ENCODE peak calls at places on chromosome 14, in four cellular contexts. X, I, V and L are unnamed samples.

GRCh38 chr14:32567543-32568384 is 238.7 kb downstream of the AKAP6 start:
- DNase-seq in X (no peak), I (peak; percentile 18), V (no peak), L (no peak)

GRCh38 chr14:22008098-22008412 is 334.4 kb upstream of the OR4E1 start:
- DNase-seq in X (no peak), I (no peak), V (no peak), L (no peak)

GRCh38 chr14:75188520-75189267 is 12.3 kb upstream of the TMED10 start:
- DNase-seq in X (no peak), I (no peak), V (no peak), L (no peak)

GRCh38 chr14:94217116-94217515 is 43.0 kb downstream of the PPP4R4 start:
- DNase-seq in X (no peak), I (no peak), V (no peak), L (no peak)

GRCh38 chr14:74578479-74578878 is 33.6 kb downstream of the LTBP2 start:
- DNase-seq in X (no peak), I (no peak), V (no peak), L (no peak)

GRCh38 chr14:22691171-22691570 is 47.0 kb upstream of the OR6J1 start:
- DNase-seq in X (peak; percentile 24), I (peak; percentile 3), V (no peak), L (no peak)

GRCh38 chr14:94646481-94646880 is 34.3 kb downstream of the SERPINA3 start:
- DNase-seq in X (peak; percentile 56), I (peak; percentile 29), V (no peak), L (no peak)

GRCh38 chr14:99257122-99257672 is 14.8 kb downstream of the BCL11B start:
- DNase-seq in X (no peak), I (no peak), V (no peak), L (no peak)

GRCh38 chr14:69660344-69661193 is 49.2 kb downstream of the SUSD6 start:
- DNase-seq in X (no peak), I (no peak), V (no peak), L (no peak)

GRCh38 chr14:104092931-104093365 is 7.4 kb downstream of the ASPG start:
- DNase-seq in X (no peak), I (no peak), V (peak; percentile 42), L (no peak)

GRCh38 chr14:30855345-30856037 is 18.9 kb upstream of the COCH start:
- DNase-seq in X (no peak), I (no peak), V (no peak), L (no peak)

GRCh38 chr14:75286313-75286712 is 7.7 kb downstream of the FOS start:
- DNase-seq in X (no peak), I (no peak), V (no peak), L (no peak)

GRCh38 chr14:78697341-78697740 is 527.2 kb downstream of the NRXN3 start:
- DNase-seq in X (peak; percentile 24), I (peak; percentile 46), V (no peak), L (peak; percentile 38)

GRCh38 chr14:30569903-30570226 is 10.9 kb downstream of the G2E3 start:
- DNase-seq in X (no peak), I (no peak), V (no peak), L (no peak)

GRCh38 chr14:72518809-72519377 is 375.0 kb downstream of the DPF3 start:
- DNase-seq in X (no peak), I (no peak), V (no peak), L (no peak)

GRCh38 chr14:58977366-58977765 is 211.1 kb upstream of the DAAM1 start:
- DNase-seq in X (no peak), I (no peak), V (no peak), L (no peak)

GRCh38 chr14:74840603-74841030 is 35.3 kb downstream of the PROX2 start:
- DNase-seq in X (no peak), I (no peak), V (no peak), L (no peak)

GRCh38 chr14:68785817-68786490 is 6.9 kb downstream of the ZFP36L1 start:
- DNase-seq in X (no peak), I (peak; percentile 84), V (no peak), L (no peak)

GRCh38 chr14:35779368-35779767 is 29.7 kb downstream of the RALGAPA1 start:
- DNase-seq in X (no peak), I (no peak), V (no peak), L (no peak)

GRCh38 chr14:83607682-83608081 is 1922.3 kb upstream of the FLRT2 start:
- DNase-seq in X (no peak), I (no peak), V (no peak), L (no peak)

GRCh38 chr14:64465856-64466554 is 706 bp downstream of the AKAP5 start:
- DNase-seq in X (peak; percentile 37), I (peak; percentile 26), V (no peak), L (no peak)

GRCh38 chr14:30298266-30298795 is 260.6 kb upstream of the G2E3 start:
- DNase-seq in X (no peak), I (peak; percentile 65), V (no peak), L (no peak)

GRCh38 chr14:30906752-30907658 is 32.6 kb downstream of the COCH start:
- DNase-seq in X (no peak), I (peak; percentile 65), V (no peak), L (no peak)

GRCh38 chr14:61391119-61391518 is 69.7 kb downstream of the PRKCH start:
- DNase-seq in X (peak; percentile 12), I (no peak), V (no peak), L (no peak)
- H3K4me3 ChIP-seq in X (no peak overlapping the region), I (no peak overlapping the region), V (no peak overlapping the region), L (no peak overlapping the region)

DNA sequence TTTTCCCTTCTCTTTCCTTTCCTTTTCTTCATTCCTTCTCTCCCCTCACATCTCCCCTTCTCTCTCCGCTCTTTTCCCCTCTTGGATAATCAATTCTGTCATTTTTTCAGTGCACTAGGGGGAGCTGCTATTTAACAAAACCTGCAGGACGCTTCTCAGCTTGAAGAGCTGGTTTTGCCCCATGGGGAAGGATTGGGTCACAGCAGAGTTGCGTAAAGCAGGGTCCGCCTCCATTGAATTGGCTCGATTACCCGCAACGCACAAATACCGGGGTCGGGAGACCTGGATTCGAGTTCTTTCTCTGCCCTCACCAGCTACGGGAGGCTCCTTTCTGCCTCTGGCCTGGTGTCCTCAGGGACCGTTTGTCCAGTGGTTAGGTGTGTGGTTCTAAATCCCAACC is 42.1 kb upstream of the CHGA start:
- DNase-seq in X (no peak), I (peak; percentile 72), V (peak; percentile 48), L (no peak)
- H3K4me3 ChIP-seq in X (no peak overlapping the region), I (no peak overlapping the region), V (no peak overlapping the region), L (no peak overlapping the region)

DNA sequence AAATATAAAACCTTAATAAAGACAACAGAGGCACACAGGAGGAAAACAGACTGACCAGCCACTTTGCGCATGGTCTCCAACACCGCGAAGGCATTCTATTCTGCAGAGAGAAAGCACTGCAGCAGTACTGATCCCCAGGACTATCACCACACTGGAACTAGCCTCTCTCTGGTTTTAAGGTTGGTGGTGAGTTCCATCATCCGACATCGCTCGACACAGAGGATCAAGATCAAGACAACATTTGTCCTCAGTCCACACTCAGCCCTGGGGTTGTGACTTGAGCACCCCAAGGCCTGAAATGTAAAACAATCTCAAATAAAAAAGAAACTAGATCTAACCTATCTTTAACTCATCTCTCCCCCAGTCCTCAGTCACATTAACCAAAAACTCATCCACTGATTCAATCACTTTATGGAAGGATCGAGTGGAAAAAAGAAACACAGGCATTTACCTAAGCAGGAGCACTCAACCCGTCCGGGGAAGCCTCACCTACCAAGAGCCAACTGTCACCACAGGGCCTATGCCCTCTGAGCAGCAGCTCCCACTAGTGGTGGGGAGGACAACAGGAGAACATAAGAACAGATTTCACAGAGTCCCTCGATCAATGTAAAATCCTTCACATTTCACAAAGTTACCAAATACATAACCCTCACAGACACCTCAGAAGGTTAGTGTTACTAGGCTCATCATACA is 17.7 kb downstream of the STXBP6 start:
- DNase-seq in X (no peak), I (no peak), V (no peak), L (no peak)
- H3K4me3 ChIP-seq in X (no peak overlapping the region), I (no peak overlapping the region), V (no peak overlapping the region), L (no peak overlapping the region)

GRCh38 chr14:101626331-101626730 is 65.0 kb downstream of the DIO3 start:
- DNase-seq in X (no peak), I (no peak), V (no peak), L (no peak)

GRCh38 chr14:101627913-101628257 is 66.6 kb downstream of the DIO3 start:
- DNase-seq in X (no peak), I (no peak), V (no peak), L (no peak)

GRCh38 chr14:101628471-101628966 is 67.2 kb downstream of the DIO3 start:
- DNase-seq in X (peak; percentile 24), I (peak; percentile 26), V (peak; percentile 84), L (no peak)

GRCh38 chr14:101630056-101630960 is 69.0 kb downstream of the DIO3 start:
- DNase-seq in X (no peak), I (no peak), V (no peak), L (no peak)

DNA sequence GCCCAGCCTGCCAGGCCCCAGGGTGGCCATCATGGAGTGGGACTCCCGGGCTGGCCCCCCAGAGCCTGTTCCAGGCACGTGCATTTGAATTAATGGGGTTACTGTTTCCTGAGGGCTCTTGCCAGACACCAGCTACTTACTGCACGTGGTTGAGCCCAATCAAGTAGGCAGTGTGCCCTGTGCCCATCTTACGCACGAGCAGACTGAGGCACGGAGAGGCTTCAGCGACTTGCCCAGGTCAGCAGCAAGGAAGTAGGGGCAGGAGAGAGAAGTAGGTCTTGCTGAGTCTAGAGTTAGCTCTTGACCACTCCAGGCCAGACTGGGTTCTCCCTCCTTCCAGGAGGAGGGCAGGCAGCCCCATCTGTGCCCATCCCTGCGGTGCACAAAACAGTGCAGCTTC is 67.7 kb downstream of the DIO3 start:
- DNase-seq in X (no peak), I (no peak), V (no peak), L (no peak)
- H3K4me3 ChIP-seq in X (no peak overlapping the region), I (no peak overlapping the region), V (no peak overlapping the region), L (no peak overlapping the region)

GRCh38 chr14:76918751-76919421 is 92.7 kb downstream of the LRRC74A start:
- DNase-seq in X (peak; percentile 92), I (peak; percentile 96), V (peak; percentile 94), L (peak; percentile 96)

GRCh38 chr14:76922092-76922491 is 95.9 kb downstream of the LRRC74A start:
- DNase-seq in X (no peak), I (no peak), V (no peak), L (no peak)

GRCh38 chr14:76919811-76920571 is 93.8 kb downstream of the LRRC74A start:
- DNase-seq in X (no peak), I (peak; percentile 31), V (no peak), L (peak; percentile 58)

GRCh38 chr14:76919431-76919810 is 93.2 kb downstream of the LRRC74A start:
- DNase-seq in X (no peak), I (peak; percentile 33), V (no peak), L (no peak)

DNA sequence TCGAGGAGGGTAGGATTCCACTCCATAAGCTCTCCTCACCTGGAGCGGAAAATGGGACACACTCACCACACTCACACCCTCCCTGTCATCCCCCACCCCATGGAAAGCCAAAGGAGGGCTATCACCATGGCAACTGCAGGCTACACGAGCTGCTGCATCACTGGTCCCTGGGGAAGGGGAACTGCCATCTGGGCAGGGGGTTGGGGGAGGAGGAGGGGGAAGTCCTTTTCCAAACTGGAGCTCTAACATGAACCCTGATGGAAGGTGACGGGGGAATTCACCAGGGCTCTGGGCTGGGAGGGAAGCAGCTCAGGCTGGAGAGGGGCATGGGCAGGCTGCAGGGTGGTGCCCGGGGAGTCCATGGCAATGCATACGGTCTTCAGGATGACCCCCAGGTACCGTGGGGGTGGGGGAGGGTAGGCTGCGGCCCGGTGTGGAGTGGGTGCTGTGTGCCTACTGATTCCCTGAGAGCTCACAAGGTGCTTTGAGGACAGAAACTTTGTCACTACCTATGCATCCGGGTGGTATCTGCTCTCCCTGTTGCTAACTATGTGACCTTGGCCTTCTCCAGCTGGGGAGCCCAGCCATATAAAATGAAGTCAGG is 94.5 kb downstream of the LRRC74A start:
- DNase-seq in X (no peak), I (no peak), V (no peak), L (no peak)
- H3K4me3 ChIP-seq in X (no peak overlapping the region), I (no peak overlapping the region), V (no peak overlapping the region), L (no peak overlapping the region)

GRCh38 chr14:67411820-67412421 is at the start of gene PLEK2:
- DNase-seq in X (no peak), I (peak; percentile 84), V (peak; percentile 80), L (no peak)
- H3K4me3 ChIP-seq in X (peak within 1 kb of the TSS; percentile 42), I (peak within 1 kb of the TSS; percentile 68), V (peak within 1 kb of the TSS; percentile 58), L (peak within 1 kb of the TSS; percentile 41)